ENCODE peak calls at places on chromosome 12, in eight cellular contexts. J is T follicular helper cell; F is lower leg skin; K is foreskin melanocyte; T is T-helper 17 cell; P is activated T-helper 1 cell treated with anti-CD3 and anti-CD28 coated beads, Interleukin-12 subunit alpha, Interleukin-12 subunit beta, Interleukin-2, Interleukin-4 antibody, amounts not matched to agents 30 ng/mL and 10 ng/mL and 1 ng/mL, durations not matched to agents 14 hours and 24 hours and 36 hours; R is M059J; H is psoas muscle. Z is an unnamed sample.
A peak's percentile ranks its signal among the peaks of the same experiment; 100 is the strongest.

GRCh38 chr12:46663297-46663696 is 162.5 kb downstream of the SLC38A4 start:
- DNase-seq in J (no peak), F (no peak), R (peak; percentile 74), K (no peak), P (no peak), H (no peak), T (no peak), Z (no peak)

GRCh38 chr12:31756977-31757420 is 28.2 kb upstream of the AMN1 start:
- DNase-seq in P (no peak), J (no peak), R (peak; percentile 75), K (no peak), H (no peak), T (no peak), F (no peak), Z (no peak)

GRCh38 chr12:66491812-66492361 is 187.0 kb downstream of the GRIP1 start:
- DNase-seq in F (no peak), H (no peak), P (no peak), T (no peak), R (no peak), K (no peak), J (no peak), Z (peak; percentile 1)

GRCh38 chr12:7628401-7628961 is 37.2 kb downstream of the APOBEC1 start:
- DNase-seq in K (no peak), P (no peak), T (no peak), R (no peak), J (no peak), H (no peak), F (no peak), Z (no peak)

GRCh38 chr12:19220861-19221466 is 91.4 kb downstream of the PLEKHA5 start:
- DNase-seq in H (no peak), K (no peak), P (no peak), R (peak; percentile 69), J (no peak), T (no peak), F (no peak), Z (no peak)

GRCh38 chr12:105978686-105979085 is 160.1 kb downstream of the NUAK1 start:
- DNase-seq in H (no peak), P (no peak), J (no peak), F (no peak), T (no peak), R (peak; percentile 66), K (peak; percentile 41), Z (no peak)

GRCh38 chr12:118237908-118238307 is 102.0 kb downstream of the PEBP1 start:
- DNase-seq in T (no peak), H (no peak), R (peak; percentile 77), K (no peak), P (no peak), J (no peak), F (no peak), Z (no peak)

GRCh38 chr12:15710860-15711510 is 78.2 kb downstream of the EPS8 start:
- DNase-seq in J (no peak), R (no peak), F (no peak), P (no peak), T (no peak), H (no peak), K (no peak), Z (no peak)